ENCODE peak calls at places on chromosome 10, in five cellular contexts. A is neuronal stem cell, E is H9, K is IMR-90, M is H1. F is an unnamed sample.

GRCh38 chr10:10128387-10128786 is 889.3 kb upstream of the CELF2 start:
- DNase-seq in A (no peak), E (no peak), K (no peak), M (no peak), F (peak; percentile 10)

GRCh38 chr10:116056445-116057293 is 216.3 kb downstream of the GFRA1 start:
- DNase-seq in A (no peak), E (no peak), K (no peak), M (no peak), F (no peak)

GRCh38 chr10:114520453-114520852 is 116.2 kb upstream of the AFAP1L2 start:
- DNase-seq in A (no peak), E (no peak), K (peak; percentile 92), M (no peak), F (peak; percentile 69)

GRCh38 chr10:84447701-84448400 is 119.5 kb downstream of the CCSER2 start:
- DNase-seq in A (no peak), E (peak; percentile 33), K (no peak), M (no peak), F (no peak)

GRCh38 chr10:6255548-6256061 is 52.9 kb downstream of the PFKFB3 start:
- DNase-seq in A (no peak), E (no peak), K (no peak), M (no peak), F (no peak)

GRCh38 chr10:116053910-116054309 is 219.1 kb downstream of the GFRA1 start:
- DNase-seq in A (no peak), E (no peak), K (no peak), M (peak; percentile 9), F (no peak)

GRCh38 chr10:77553311-77553710 is 84.3 kb downstream of the KCNMA1 start:
- DNase-seq in A (no peak), E (no peak), K (no peak), M (no peak), F (no peak)

GRCh38 chr10:73096041-73096451 is 620 bp downstream of the P4HA1 start:
- DNase-seq in A (no peak), E (peak; percentile 71), K (peak; percentile 60), M (peak; percentile 41), F (peak; percentile 83)

GRCh38 chr10:71621263-71621751 is 98.3 kb downstream of the C10orf105 start:
- DNase-seq in A (no peak), E (peak; percentile 62), K (no peak), M (no peak), F (no peak)

DNA sequence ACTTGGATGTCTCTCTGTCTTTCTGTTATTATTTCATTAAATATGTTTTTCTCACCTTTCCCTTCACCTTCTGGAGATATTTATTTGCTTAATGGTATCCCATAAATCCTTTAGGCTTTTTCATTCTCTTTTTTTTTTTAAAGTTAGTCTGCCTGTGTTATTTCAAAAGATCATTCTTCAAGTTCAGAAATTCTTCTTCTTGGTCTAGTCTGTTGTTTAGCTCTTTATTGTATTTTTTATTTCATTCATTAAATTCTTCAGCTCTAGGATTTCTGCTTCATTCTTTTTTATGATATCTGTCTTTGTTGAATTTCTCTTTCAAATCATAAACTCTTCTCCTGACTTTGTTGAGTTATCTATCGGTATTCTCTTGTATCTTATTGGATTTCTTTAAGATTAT is 312.1 kb upstream of the KAT6B start:
- DNase-seq in A (no peak), E (no peak), K (no peak), M (no peak), F (no peak)
- H3K14ac ChIP-seq in A (no peak overlapping the region), E (no peak overlapping the region), K (no peak overlapping the region), M (no peak overlapping the region), F (no peak overlapping the region)

GRCh38 chr10:21495002-21495685 is 30.3 kb downstream of the SKIDA1 start:
- DNase-seq in A (no peak), E (no peak), K (peak; percentile 26), M (no peak), F (peak; percentile 39)
- H3K23ac ChIP-seq in A (no peak overlapping the region), E (no peak overlapping the region), K (no peak overlapping the region), M (no peak overlapping the region), F (no peak overlapping the region)

DNA sequence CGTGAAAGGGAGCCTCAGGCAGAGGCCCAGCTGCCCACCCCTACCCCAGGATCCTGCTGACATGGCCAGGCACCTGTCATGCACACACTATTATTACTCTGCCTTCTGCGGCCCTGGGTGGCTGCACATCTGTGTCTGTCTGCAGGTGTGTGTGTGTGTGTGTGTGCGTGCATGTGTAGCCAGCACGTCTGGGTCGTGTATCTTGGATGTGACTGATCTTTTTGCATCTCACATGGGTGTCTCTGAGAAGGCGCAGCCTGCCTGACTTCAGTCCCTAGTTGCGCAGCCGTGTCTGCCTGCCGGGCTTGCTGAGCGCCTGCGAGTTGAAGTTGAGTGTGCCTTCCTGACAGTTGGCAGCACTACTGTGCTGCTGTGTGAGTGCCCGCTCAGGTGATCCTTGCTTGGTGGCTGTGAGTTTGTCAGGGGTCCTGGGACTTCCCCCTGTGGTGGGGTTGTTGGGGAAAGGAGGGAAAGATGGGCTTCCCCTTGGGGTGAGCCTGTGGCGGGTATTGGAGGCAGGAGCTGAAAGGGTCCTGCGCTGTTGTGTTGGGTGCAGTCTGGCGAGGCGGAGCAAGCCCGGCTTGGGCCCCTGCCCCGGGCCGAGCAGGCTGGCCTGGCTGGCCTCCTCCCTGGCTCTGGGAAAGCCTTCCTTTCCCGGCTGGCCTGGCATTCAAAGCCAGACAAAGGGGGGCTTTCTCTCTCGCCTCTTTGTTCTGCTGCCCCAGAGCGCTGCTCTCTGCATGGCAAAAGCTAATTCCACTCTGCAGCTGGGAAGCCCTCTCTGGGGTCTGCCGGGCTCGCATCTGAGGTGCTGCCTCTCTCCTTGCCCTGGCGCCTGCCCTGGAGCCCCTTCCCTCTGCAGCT is 4.8 kb downstream of the TRIM8 start:
- DNase-seq in A (peak; percentile 75), E (no peak), K (no peak), M (no peak), F (no peak)
- H3K14ac ChIP-seq in A (peak overlapping the region; percentile 94), E (peak overlapping the region; percentile 56), K (peak overlapping the region; percentile 61), M (no peak overlapping the region), F (peak overlapping the region; percentile 34)

DNA sequence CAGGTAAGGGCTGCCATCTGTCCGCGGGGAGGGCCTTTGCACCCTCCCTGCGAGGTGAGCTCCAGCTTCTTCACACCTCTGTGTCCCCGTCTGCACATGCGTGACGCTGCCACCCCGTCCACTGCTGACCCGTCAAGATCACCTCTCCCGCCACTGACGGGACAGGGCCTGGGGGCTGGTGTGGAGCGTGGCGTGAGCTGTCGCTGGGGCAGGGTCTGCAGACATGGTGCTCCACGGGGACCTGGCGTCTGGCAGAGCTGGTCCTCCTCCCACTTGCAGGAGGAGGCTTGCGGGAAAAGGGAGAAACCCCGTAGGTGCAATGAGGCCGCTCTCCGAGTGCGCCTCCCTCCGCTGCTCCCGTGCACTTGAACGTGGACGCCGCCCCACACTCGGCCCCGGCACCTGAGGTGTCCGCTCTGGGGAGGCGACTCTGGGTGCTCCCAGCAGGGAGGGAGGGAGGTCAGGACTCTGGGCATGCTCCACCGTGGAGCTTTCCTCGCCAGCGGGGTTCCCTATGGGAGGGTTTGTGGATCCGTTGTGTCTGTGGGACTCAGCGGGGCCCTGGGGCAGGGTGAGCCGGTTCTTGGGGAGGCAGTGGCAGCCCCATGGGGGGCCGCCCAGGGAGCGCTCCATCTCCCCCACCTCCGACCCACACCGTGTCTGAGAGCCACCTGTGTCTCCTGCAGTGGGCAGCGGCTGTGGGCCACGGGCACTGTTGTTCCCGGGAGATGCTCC is 17.6 kb upstream of the DPYSL4 start:
- DNase-seq in A (no peak), E (no peak), K (no peak), M (no peak), F (no peak)
- H3K23ac ChIP-seq in A (peak overlapping the region; percentile 85), E (no peak overlapping the region), K (no peak overlapping the region), M (no peak overlapping the region), F (no peak overlapping the region)

DNA sequence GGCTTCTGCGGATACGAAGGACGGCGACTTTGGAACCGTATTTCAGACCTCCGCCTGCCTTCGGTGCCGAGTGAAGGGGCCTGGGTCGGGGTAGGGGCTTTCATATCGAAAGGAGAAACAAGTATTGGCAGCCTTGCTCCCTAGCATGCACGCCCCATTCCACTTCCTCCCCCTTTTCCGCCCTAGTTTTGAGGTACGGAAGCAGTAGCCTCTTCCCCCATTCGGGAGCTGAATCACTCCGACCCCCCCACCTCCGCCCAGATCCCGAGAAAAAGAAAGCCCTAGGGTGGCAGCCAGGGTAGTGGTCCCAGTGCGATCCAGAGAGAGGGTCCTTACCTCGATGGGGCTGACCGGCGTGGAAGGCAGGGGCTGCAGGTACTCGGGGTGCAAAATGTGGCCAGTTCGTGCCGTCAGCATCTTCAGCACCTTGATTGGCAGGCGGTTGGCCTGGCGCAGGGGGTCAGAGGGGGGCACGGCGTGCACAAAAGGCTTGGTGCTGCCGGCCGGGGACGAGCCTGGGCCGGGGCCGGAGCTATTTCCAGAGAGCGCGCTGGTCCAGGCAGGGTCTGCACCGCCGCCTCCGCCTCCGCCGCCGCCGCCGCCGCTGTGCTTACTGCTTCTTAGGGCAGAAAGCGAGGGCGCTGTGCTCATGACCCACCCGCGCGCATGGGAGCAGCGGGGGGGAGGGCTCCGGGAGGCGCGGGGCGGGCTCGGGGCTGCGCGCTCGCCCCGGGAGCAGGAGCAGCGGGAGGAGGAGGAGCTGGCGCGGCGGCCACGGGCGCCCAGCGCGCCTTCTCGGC is 595 bp downstream of the ZNF503 start:
- DNase-seq in A (peak; percentile 30), E (peak; percentile 54), K (peak; percentile 56), M (no peak), F (no peak)
- H3K14ac ChIP-seq in A (peak overlapping the region; percentile 49), E (no peak overlapping the region), K (peak overlapping the region; percentile 77), M (no peak overlapping the region), F (peak overlapping the region; percentile 65)

GRCh38 chr10:97097154-97097490 is 88.6 kb downstream of the SLIT1 start:
- DNase-seq in A (no peak), E (no peak), K (no peak), M (no peak), F (no peak)
- H3K23ac ChIP-seq in A (no peak overlapping the region), E (no peak overlapping the region), K (no peak overlapping the region), M (no peak overlapping the region), F (no peak overlapping the region)

DNA sequence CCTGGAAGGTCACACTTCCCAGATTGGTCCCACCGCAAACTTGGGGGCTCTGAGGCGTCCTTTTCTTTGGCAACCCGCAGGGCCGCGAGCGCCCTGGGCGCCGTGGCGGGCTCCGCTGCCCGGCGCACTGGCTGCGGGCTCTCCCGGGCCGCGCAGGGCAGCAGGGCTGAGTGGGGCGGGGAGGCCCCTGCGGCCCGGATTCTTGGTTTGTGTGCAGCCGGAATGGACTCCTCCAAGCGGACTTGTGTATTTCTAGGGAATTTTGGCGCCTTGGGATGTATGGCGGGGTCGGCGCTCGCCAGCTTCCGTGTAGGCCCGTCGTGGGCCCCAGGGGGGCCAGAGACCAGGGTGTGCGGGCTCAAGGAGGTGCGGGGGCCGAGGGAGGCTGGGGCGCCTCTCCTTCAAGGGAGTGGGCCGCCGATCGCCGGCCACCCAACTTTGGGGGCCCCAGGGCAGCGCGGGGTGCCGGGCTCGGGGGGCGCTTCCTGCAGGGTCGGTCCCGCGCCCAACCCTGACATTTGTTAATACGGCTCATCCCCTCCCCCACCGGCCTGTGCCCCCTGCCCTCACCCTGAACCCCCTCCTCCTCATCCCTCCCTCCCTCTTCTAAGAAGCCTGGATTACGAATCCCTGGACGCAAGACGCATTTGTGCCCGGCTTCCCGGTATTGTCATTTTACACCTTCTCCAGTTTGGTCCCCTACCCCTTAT is 2.4 kb downstream of the TCF7L2 start:
- DNase-seq in A (no peak), E (no peak), K (peak; percentile 38), M (no peak), F (peak; percentile 71)
- H3K14ac ChIP-seq in A (peak overlapping the region; percentile 89), E (peak overlapping the region; percentile 97), K (peak overlapping the region; percentile 98), M (no peak overlapping the region), F (peak overlapping the region; percentile 94)

GRCh38 chr10:14645239-14645960 is 129.3 kb downstream of the FAM107B start:
- DNase-seq in A (no peak), E (no peak), K (no peak), M (no peak), F (no peak)

GRCh38 chr10:14635049-14635710 is 139.5 kb downstream of the FAM107B start:
- DNase-seq in A (no peak), E (no peak), K (no peak), M (no peak), F (peak; percentile 24)

DNA sequence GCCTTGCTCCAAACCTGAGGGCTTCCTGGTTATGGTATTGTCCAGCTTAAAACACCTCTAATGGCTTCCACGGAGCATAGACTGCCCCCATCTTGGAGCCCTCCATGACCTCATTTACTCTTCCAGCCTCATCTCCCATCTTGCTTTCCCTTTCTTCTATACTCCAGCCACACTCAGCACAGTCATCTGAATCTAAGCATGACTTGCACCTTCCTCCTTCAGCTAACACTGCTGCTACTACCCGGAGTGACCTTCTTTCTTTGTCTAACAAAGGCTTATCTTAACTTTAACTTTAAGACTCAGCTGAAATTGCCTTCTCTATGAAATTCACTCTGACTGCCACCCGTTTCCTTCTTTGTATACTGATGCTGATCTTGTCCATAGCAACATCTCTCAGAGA is 135.1 kb downstream of the FAM107B start:
- DNase-seq in A (no peak), E (no peak), K (no peak), M (no peak), F (no peak)
- H3K23ac ChIP-seq in A (no peak overlapping the region), E (no peak overlapping the region), K (peak overlapping the region; percentile 3), M (no peak overlapping the region), F (no peak overlapping the region)